ENCODE peak calls at places on chromosomes 3 and 15, in eight cellular contexts. U, X, F, J, O, W, M and Q are unnamed samples.
A peak's percentile ranks its signal among the peaks of the same experiment; 100 is the strongest.

GRCh38 chr3:127786358-127787070 is 35.8 kb downstream of the MGLL start:
- DNase-seq in U (no peak), M (peak; percentile 53), W (no peak), F (no peak), J (no peak), O (no peak), X (peak; percentile 53), Q (no peak)

GRCh38 chr15:51229907-51230328 is 108.5 kb downstream of the CYP19A1 start:
- DNase-seq in W (peak; percentile 19), O (no peak), U (peak; percentile 35), X (peak; percentile 62), M (no peak), J (no peak), F (no peak), Q (no peak)

GRCh38 chr15:74373731-74374647 is 6.5 kb upstream of the CYP11A1 start:
- DNase-seq in J (peak; percentile 94), U (peak; percentile 78), X (peak; percentile 90), O (peak; percentile 73), F (peak; percentile 77), W (peak; percentile 96), M (peak; percentile 97), Q (peak; percentile 92)

GRCh38 chr3:54957711-54958110 is 29.9 kb upstream of the LRTM1 start:
- DNase-seq in O (no peak), U (no peak), W (no peak), F (no peak), M (no peak), X (no peak), J (no peak), Q (no peak)

GRCh38 chr3:158539414-158540014 is 31.5 kb upstream of the MLF1 start:
- DNase-seq in M (peak; percentile 34), W (peak; percentile 6), O (no peak), X (peak; percentile 74), U (peak; percentile 52), J (peak; percentile 47), F (no peak), Q (no peak)

GRCh38 chr15:68220967-68221366 is 8.6 kb downstream of the CLN6 start:
- DNase-seq in W (no peak), O (no peak), M (no peak), U (no peak), F (no peak), J (no peak), X (no peak), Q (peak; percentile 29)

GRCh38 chr3:13706886-13707285 is 158.0 kb downstream of the FBLN2 start:
- DNase-seq in M (no peak), W (no peak), F (no peak), J (no peak), O (no peak), U (no peak), X (no peak), Q (no peak)

GRCh38 chr3:142296507-142296906 is 71.1 kb upstream of the GK5 start:
- DNase-seq in O (no peak), X (no peak), M (no peak), U (no peak), F (no peak), W (no peak), J (no peak), Q (no peak)

GRCh38 chr15:60667925-60668324 is 189.0 kb upstream of the ICE2 start:
- DNase-seq in O (no peak), W (no peak), X (no peak), J (no peak), F (no peak), U (no peak), M (no peak), Q (no peak)

GRCh38 chr3:127406309-127407025 is 118.6 kb upstream of the PRR20G start:
- DNase-seq in W (peak; percentile 55), X (peak; percentile 11), J (no peak), U (peak; percentile 15), F (no peak), O (peak; percentile 39), M (peak; percentile 28), Q (peak; percentile 63)

GRCh38 chr15:42385206-42385979 is 26.1 kb downstream of the CAPN3 start:
- DNase-seq in W (peak; percentile 41), J (peak; percentile 62), M (peak; percentile 31), O (no peak), X (peak; percentile 76), F (no peak), U (peak; percentile 49), Q (no peak)

GRCh38 chr3:157494581-157495281 is 8.5 kb downstream of the VEPH1 start:
- DNase-seq in F (no peak), M (no peak), J (no peak), O (no peak), U (no peak), W (no peak), X (peak; percentile 54), Q (no peak)

DNA sequence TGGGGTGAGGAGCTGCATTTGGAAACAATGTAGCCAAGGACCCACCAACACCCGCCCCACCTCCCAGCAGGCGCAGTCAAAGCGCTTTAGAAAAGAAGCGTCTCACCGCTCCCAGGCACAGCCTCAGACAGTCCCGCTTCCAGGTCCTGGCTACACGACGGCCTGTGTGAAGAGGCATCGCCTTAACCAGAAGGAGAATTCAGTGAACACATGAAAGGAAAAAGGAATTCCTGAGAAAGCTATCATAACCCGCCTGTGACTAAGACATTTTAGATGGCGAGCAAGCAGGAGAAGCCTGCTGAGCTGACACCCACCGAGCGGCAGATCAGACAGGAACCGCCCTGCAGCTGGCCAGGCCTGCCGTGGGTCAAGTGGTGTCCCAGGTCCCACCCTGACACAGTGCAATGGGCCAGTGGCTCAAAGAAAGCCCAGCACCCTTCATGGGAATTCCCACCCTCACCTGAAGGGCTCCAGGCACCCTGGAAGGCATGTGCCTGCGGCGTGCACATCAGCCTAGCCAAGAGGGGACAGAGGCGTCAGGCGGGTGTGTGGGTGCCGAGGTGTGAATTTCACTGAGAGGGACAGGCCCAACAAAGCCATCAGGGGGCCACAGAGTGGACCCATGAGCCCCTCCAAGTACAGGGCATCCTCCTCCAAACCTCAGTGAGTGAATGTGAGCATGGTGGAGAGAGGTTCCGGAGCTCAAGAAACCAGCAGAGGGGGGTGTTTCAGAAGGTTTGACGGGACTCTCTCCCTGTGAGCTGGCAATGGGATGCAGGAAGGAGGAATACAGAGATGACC is 144.8 kb downstream of the NSMCE3 start:
- DNase-seq in W (no peak), F (no peak), U (no peak), M (no peak), O (no peak), X (peak; percentile 9), J (no peak), Q (no peak)
- TF ChIP-seq CTCF in W (no peak), F (no peak), U (peak; percentile 45), M (no peak), O (no peak), X (peak; percentile 15), J (no peak), Q (peak; percentile 24)

DNA sequence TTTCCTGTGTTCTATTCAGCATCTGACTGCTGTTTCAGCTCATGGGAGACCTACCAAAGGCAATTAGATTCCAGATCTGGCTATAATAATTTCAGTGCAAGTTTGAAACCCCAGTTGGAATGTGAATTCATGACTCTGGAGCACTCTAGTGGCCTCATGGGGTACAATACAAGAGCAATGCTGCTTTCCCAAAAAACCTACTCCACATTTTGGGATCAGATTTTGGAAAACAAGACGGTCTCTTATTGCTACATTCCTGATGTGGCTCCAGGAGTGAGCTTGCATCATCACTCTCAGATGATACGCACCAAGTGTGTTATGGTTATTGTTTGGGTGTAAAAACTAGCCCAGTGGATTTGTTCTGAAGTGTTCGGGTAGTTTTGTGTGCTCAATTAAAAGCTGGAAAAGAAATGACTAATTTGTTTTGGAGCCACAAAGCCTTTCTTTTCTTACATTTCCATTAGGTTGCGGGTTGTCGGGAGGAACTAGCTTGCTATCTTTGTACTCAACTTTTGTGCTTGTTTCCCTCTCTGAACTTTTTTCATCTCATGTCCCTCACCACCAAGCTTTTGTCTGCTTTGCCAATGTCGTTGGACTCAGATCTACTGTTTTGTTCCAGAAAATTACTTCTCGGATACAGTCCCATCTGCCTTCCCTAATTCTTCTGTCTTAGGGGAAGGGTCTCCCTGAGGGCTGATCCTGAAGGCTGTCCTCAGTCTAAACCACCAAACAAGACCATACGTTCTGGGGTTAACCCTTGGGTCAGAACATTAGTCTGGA is 272.1 kb downstream of the BBX start:
- DNase-seq in W (no peak), M (no peak), U (peak; percentile 11), X (peak; percentile 41), J (no peak), O (no peak), F (no peak), Q (no peak)
- TF ChIP-seq CTCF in W (peak; percentile 26), M (no peak), U (peak; percentile 61), X (peak; percentile 25), J (no peak), O (peak; percentile 55), F (peak; percentile 47), Q (no peak)

GRCh38 chr15:58141894-58142293 is 3.7 kb downstream of the AQP9 start:
- DNase-seq in W (no peak), O (no peak), J (no peak), F (no peak), U (no peak), X (no peak), M (no peak), Q (no peak)

GRCh38 chr15:58138106-58138505 is at the start of gene AQP9:
- DNase-seq in O (no peak), J (no peak), F (no peak), U (no peak), W (no peak), M (no peak), X (no peak), Q (no peak)

GRCh38 chr15:58137686-58138085 is 495 bp upstream of the AQP9 start:
- DNase-seq in X (no peak), U (no peak), M (no peak), F (no peak), J (no peak), W (no peak), O (no peak), Q (no peak)

GRCh38 chr15:58142827-58143226 is 4.6 kb downstream of the AQP9 start:
- DNase-seq in O (no peak), U (no peak), X (no peak), M (no peak), J (no peak), W (no peak), F (no peak), Q (no peak)

DNA sequence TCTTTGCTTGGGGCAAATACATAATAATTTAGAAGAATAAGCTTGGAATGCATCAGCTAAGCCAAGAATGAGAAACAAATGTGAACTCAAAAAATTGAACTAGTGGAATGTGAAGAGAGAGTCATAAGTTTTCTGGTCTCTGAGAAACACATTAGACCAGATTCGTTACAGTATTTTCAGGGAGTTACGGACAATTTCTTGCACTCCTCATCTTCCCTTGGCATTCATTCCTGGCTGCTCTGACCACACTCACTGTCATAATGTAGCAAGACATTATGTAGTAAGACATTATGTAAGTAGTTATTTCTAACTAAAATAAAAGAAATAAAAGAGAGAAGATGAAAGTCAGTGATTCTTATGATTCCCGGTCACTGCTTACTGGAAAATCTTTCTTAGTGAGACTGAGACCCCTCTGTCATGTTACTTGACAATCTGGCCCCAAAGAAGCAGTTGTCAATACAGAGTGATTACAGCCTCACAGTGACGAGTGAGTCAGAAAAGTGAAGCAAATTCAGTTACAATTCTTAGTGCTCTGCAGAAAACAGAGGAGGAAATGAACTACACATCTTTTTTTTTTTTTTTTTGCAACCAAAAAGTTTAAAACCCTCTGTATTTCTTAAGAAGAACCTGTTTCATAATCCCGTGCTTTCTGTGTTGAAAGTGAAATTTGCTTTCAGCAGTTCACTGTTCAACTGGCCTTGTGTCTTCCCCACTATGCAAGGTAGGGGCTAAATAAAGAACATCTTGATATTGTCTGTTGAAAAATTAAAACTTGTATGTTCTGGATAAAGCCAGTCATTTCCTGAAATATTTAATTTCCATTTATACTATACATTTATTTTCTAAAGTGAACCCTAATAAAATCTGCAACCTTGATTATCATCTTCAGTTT is 1.7 kb downstream of the AQP9 start:
- DNase-seq in U (peak; percentile 37), M (no peak), X (peak; percentile 54), J (no peak), W (no peak), O (no peak), F (no peak), Q (no peak)
- TF ChIP-seq CTCF in U (no peak), M (no peak), X (no peak), J (no peak), W (no peak), O (no peak), F (no peak), Q (no peak)

GRCh38 chr3:50885491-50885890 is 210.8 kb downstream of the DOCK3 start:
- DNase-seq in U (no peak), X (no peak), F (no peak), W (no peak), M (no peak), J (no peak), O (no peak), Q (no peak)
- TF ChIP-seq CTCF in U (no peak), X (no peak), F (no peak), W (no peak), M (no peak), J (no peak), O (no peak), Q (peak; percentile 59)